ENCODE peak calls at places on chromosome 21, in nine cellular contexts. H is HEK293T; I is HS-27A; J is NCI-H146; U is esophagus squamous epithelium; N is activated gamma-delta T cell treated with anti-CD3 and anti-CD28 coated beads, Interleukin-2, amount 50 U/mL, for 16 hours; K is NCI-H1417; R is amygdala; P is HFF-Myc. Z is an unnamed sample.

GRCh38 chr21:24025101-24025500 is 1582.2 kb downstream of the MRPL39 start:
- DNase-seq in K (no peak), N (no peak), I (no peak), P (no peak), H (no peak), R (no peak), J (no peak), U (no peak), Z (no peak)

GRCh38 chr21:27391990-27392389 is 425.1 kb upstream of the ADAMTS5 start:
- DNase-seq in J (no peak), H (no peak), N (no peak), K (no peak), R (no peak), I (no peak), U (no peak), P (no peak), Z (no peak)

GRCh38 chr21:44925027-44925755 is 4.5 kb upstream of the ITGB2 start:
- DNase-seq in N (no peak), K (no peak), J (no peak), R (no peak), P (no peak), H (no peak), I (no peak), U (no peak), Z (no peak)

GRCh38 chr21:33668180-33668579 is 25.9 kb downstream of the ITSN1 start:
- DNase-seq in P (no peak), J (no peak), K (no peak), I (no peak), H (no peak), N (no peak), R (no peak), U (no peak), Z (no peak)

GRCh38 chr21:38159355-38159754 is 97.4 kb upstream of the KCNJ15 start:
- DNase-seq in N (peak; percentile 26), I (no peak), K (peak; percentile 54), P (peak; percentile 77), J (peak; percentile 49), U (peak; percentile 2), H (peak; percentile 65), R (no peak), Z (peak; percentile 70)

GRCh38 chr21:30818837-30819236 is 5.8 kb upstream of the KRTAP8-1 start:
- DNase-seq in R (no peak), U (no peak), I (no peak), P (no peak), N (no peak), H (no peak), J (no peak), K (no peak), Z (no peak)

GRCh38 chr21:42079939-42080787 is 9.0 kb downstream of the UMODL1 start:
- DNase-seq in P (no peak), H (no peak), J (no peak), U (no peak), I (no peak), R (no peak), K (no peak), N (no peak), Z (no peak)

GRCh38 chr21:45872902-45873301 is 108.7 kb upstream of the COL6A1 start:
- DNase-seq in J (no peak), P (no peak), R (no peak), U (no peak), N (no peak), K (no peak), H (no peak), I (no peak), Z (no peak)

GRCh38 chr21:26100573-26100972 is 70.0 kb downstream of the APP start:
- DNase-seq in H (no peak), U (no peak), N (no peak), I (no peak), P (no peak), K (no peak), R (no peak), J (no peak), Z (no peak)

Z was measured in stomach.